ENCODE peak calls at places on chromosomes 4 and X, in five cellular contexts. W is transverse colon, K is nephron progenitor cell, U is lower leg skin, G is left lung. V is an unnamed sample.

GRCh38 chr4:55277011-55277410 is 69.0 kb upstream of the SRD5A3 start:
- DNase-seq in W (no peak), K (no peak), U (no peak), G (no peak), V (no peak)

GRCh38 chrX:38175140-38175539 is 45.5 kb downstream of the SRPX start:
- DNase-seq in W (peak; percentile 27), K (peak; percentile 50), U (no peak), G (no peak), V (no peak)

GRCh38 chr4:106614446-106614845 is 245.9 kb upstream of the GIMD1 start:
- DNase-seq in W (no peak), K (no peak), U (no peak), G (no peak), V (no peak)

GRCh38 chr4:88143504-88143903 is 14.9 kb downstream of the ABCG2 start:
- DNase-seq in W (no peak), K (no peak), U (no peak), G (no peak), V (peak; percentile 21)

GRCh38 chr4:157806176-157806575 is 366.6 kb downstream of the GASK1B start:
- DNase-seq in W (no peak), K (no peak), U (no peak), G (no peak), V (no peak)

GRCh38 chrX:120549483-120550452 is 11.0 kb downstream of the CUL4B start:
- DNase-seq in W (no peak), K (no peak), U (no peak), G (no peak), V (peak; percentile 91)

GRCh38 chrX:153901753-153902140 is 2.7 kb upstream of the AVPR2 start:
- DNase-seq in W (no peak), K (no peak), U (no peak), G (no peak), V (no peak)

GRCh38 chrX:68842781-68843581 is 14.2 kb downstream of the EFNB1 start:
- DNase-seq in W (peak; percentile 51), K (no peak), U (no peak), G (no peak), V (no peak)

GRCh38 chr4:83323136-83323535 is 11.5 kb downstream of the HPSE start:
- DNase-seq in W (no peak), K (no peak), U (no peak), G (no peak), V (no peak)

GRCh38 chr4:125313989-125314602 is 659 bp upstream of the FAT4 start:
- DNase-seq in W (no peak), K (peak; percentile 7), U (no peak), G (no peak), V (no peak)

GRCh38 chr4:8117278-8117682 is 41.3 kb downstream of the ABLIM2 start:
- DNase-seq in W (peak; percentile 68), K (peak; percentile 77), U (no peak), G (peak; percentile 43), V (peak; percentile 36)

GRCh38 chr4:3307891-3308575 is 15.2 kb downstream of the RGS12 start:
- DNase-seq in W (no peak), K (no peak), U (peak; percentile 83), G (peak; percentile 54), V (no peak)

GRCh38 chr4:125280892-125281403 is 33.8 kb upstream of the FAT4 start:
- DNase-seq in W (no peak), K (no peak), U (no peak), G (peak; percentile 71), V (no peak)

GRCh38 chrX:133444952-133445831 is 29.9 kb upstream of the GPC4 start:
- DNase-seq in W (peak; percentile 16), K (peak; percentile 20), U (no peak), G (no peak), V (no peak)

GRCh38 chrX:17403231-17403691 is 28.3 kb downstream of the NHS start:
- DNase-seq in W (no peak), K (no peak), U (no peak), G (no peak), V (no peak)

GRCh38 chr4:89929425-89930272 is 35.0 kb downstream of the MMRN1 start:
- DNase-seq in W (no peak), K (no peak), U (no peak), G (no peak), V (no peak)

GRCh38 chr4:137283737-137284136 is 248.6 kb downstream of the PCDH18 start:
- DNase-seq in W (no peak), K (no peak), U (no peak), G (no peak), V (peak; percentile 61)

GRCh38 chrX:9257718-9258117 is 207.1 kb upstream of the TBL1X start:
- DNase-seq in W (no peak), K (no peak), U (no peak), G (no peak), V (no peak)

GRCh38 chrX:2694868-2695267 is 3.8 kb downstream of the CD99 start:
- DNase-seq in W (no peak), K (no peak), U (no peak), G (no peak), V (no peak)

GRCh38 chr4:181150173-181150572 is 1093.0 kb upstream of the TENM3 start:
- DNase-seq in W (no peak), K (no peak), U (no peak), G (no peak), V (no peak)

GRCh38 chr4:151917145-151917775 is 156.5 kb upstream of the GATB start:
- DNase-seq in W (no peak), K (no peak), U (no peak), G (no peak), V (no peak)

GRCh38 chr4:1638873-1639272 is 45.2 kb downstream of the FAM53A start:
- DNase-seq in W (no peak), K (no peak), U (no peak), G (peak; percentile 76), V (no peak)

GRCh38 chr4:33187035-33187434 is 2466.9 kb downstream of the PCDH7 start:
- DNase-seq in W (no peak), K (no peak), U (no peak), G (no peak), V (no peak)

GRCh38 chr4:171813195-171813955 is at the start of gene GALNTL6:
- DNase-seq in W (no peak), K (peak; percentile 61), U (no peak), G (peak; percentile 77), V (no peak)

GRCh38 chrX:40152173-40152705 is 54.5 kb upstream of the BCOR start:
- DNase-seq in W (peak; percentile 51), K (peak; percentile 36), U (no peak), G (peak; percentile 82), V (no peak)

GRCh38 chrX:107775000-107775733 is 420 bp downstream of the TSC22D3 start:
- DNase-seq in W (peak; percentile 15), K (no peak), U (no peak), G (no peak), V (no peak)

GRCh38 chr4:73693816-73694215 is 46.6 kb upstream of the CXCL8 start:
- DNase-seq in W (no peak), K (no peak), U (no peak), G (no peak), V (no peak)

GRCh38 chr4:166318810-166319525 is 445.9 kb downstream of the TLL1 start:
- DNase-seq in W (no peak), K (no peak), U (no peak), G (no peak), V (peak; percentile 92)

GRCh38 chrX:134313418-134313817 is 76.4 kb downstream of the CCDC160 start:
- DNase-seq in W (no peak), K (no peak), U (no peak), G (no peak), V (no peak)

GRCh38 chrX:50579955-50580354 is 109.3 kb upstream of the DGKK start:
- DNase-seq in W (peak; percentile 29), K (peak; percentile 25), U (no peak), G (no peak), V (peak; percentile 67)

GRCh38 chr4:76459291-76459723 is 24.3 kb downstream of the SHROOM3 start:
- DNase-seq in W (no peak), K (peak; percentile 12), U (no peak), G (no peak), V (peak; percentile 88)

GRCh38 chr4:8396762-8397406 is 43.6 kb downstream of the ACOX3 start:
- DNase-seq in W (no peak), K (no peak), U (no peak), G (peak; percentile 69), V (no peak)

GRCh38 chrX:71650333-71650969 is 16.9 kb upstream of the LOC101059915 start:
- DNase-seq in W (peak; percentile 34), K (no peak), U (no peak), G (no peak), V (no peak)
- TF ChIP-seq CTCF in W (peak; percentile 42), K (no peak), U (no peak), G (no peak), V (no peak)

DNA sequence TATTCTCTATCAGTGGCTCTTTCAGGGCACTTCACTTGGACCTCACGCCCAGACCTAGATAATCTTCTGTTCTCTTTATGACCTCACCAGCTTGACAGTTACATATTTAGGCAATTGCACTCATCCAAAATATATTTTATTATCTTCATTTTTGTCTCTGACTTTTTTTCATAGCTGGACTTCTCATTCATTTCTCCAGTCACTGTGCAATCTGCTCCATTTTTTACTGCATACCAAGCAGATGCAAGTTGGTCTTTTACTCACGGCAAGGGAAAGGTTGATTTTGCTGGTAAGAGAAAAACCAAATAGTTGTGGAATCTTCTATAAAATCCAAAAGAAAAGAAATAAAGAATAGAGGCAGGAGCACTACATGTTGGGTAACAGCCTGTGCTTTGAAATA is 31.7 kb downstream of the MAD2L1 start:
- DNase-seq in W (no peak), K (no peak), U (no peak), G (no peak), V (no peak)
- TF ChIP-seq CTCF in W (no peak), K (no peak), U (no peak), G (no peak), V (no peak)

GRCh38 chrX:32483534-32484136 is 727.7 kb downstream of the DMD start:
- DNase-seq in W (no peak), K (no peak), U (no peak), G (no peak), V (peak; percentile 0)
- TF ChIP-seq CTCF in W (no peak), K (peak; percentile 48), U (no peak), G (peak; percentile 25), V (no peak)

GRCh38 chr4:6334203-6334887 is 64.7 kb downstream of the WFS1 start:
- DNase-seq in W (no peak), K (no peak), U (no peak), G (no peak), V (no peak)

GRCh38 chr4:6336166-6336565 is 66.5 kb downstream of the WFS1 start:
- DNase-seq in W (no peak), K (no peak), U (no peak), G (no peak), V (no peak)

GRCh38 chr4:6333301-6334202 is 63.9 kb downstream of the WFS1 start:
- DNase-seq in W (no peak), K (no peak), U (no peak), G (no peak), V (peak; percentile 39)

GRCh38 chr4:6337331-6337935 is 67.8 kb downstream of the WFS1 start:
- DNase-seq in W (no peak), K (no peak), U (no peak), G (no peak), V (no peak)

DNA sequence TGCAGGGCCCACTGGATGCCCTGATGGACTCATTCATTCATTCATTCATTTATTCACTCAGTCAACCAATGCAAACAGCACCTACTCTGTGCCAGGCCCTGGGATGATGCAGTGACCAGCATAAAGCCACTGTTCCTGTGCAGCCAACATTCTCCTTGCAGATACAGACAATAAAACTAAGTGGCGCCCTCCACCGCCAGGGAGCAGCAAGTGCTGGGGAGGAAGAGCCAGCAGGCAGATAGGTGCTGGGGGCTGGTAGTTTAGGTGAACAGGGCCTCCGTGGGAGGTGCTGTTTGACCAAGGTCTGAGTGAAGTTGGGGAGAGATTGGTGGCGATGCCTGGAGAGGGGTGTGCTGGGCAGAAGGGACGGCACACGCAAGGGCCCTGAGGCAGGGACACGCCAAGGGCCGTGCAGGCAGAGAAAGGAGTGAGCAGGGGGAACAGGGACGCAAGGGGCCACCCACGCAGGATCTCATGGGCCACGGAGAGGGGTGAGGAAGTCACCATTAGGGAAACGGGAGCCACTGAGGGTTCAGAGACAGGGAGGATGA is 65.5 kb downstream of the WFS1 start:
- DNase-seq in W (no peak), K (no peak), U (no peak), G (no peak), V (no peak)
- TF ChIP-seq CTCF in W (no peak), K (no peak), U (no peak), G (no peak), V (no peak)